ENCODE peak calls at places on chromosome 12, in four cellular contexts. O is hepatocyte, N is lower lobe of right lung, G is astrocyte of the spinal cord. E is an unnamed sample.

GRCh38 chr12:113260127-113260526 is 38.9 kb downstream of the TPCN1 start:
- DNase-seq in O (no peak), N (no peak), G (no peak), E (no peak)

GRCh38 chr12:119302334-119303132 is 32.0 kb upstream of the CCDC60 start:
- DNase-seq in O (no peak), N (no peak), G (no peak), E (peak)

GRCh38 chr12:93979189-93979588 is 169.2 kb upstream of the PLXNC1 start:
- DNase-seq in O (peak), N (no peak), G (peak), E (no peak)

GRCh38 chr12:116385486-116386217 is 108.2 kb upstream of the MED13L start:
- DNase-seq in O (peak), N (no peak), G (no peak), E (no peak)

GRCh38 chr12:10065241-10065640 is 33.5 kb downstream of the CLEC1A start:
- DNase-seq in O (no peak), N (no peak), G (no peak), E (no peak)

GRCh38 chr12:121917950-121918678 is at the start of gene CFAP251:
- DNase-seq in O (peak), N (peak), G (peak), E (peak)

GRCh38 chr12:23611320-23611719 is 338.1 kb downstream of the SOX5 start:
- DNase-seq in O (no peak), N (no peak), G (peak), E (no peak)

GRCh38 chr12:14885718-14886201 is at the start of gene MGP:
- DNase-seq in O (peak), N (no peak), G (peak), E (no peak)

GRCh38 chr12:111034148-111034910 is 114.0 kb upstream of the MYL2 start:
- DNase-seq in O (peak), N (no peak), G (no peak), E (peak)

GRCh38 chr12:92028039-92028709 is 117.5 kb downstream of the BTG1 start:
- DNase-seq in O (no peak), N (no peak), G (peak), E (no peak)

GRCh38 chr12:65335021-65335714 is 56.7 kb downstream of the MSRB3 start:
- DNase-seq in O (peak), N (no peak), G (peak), E (no peak)

GRCh38 chr12:22333751-22334695 is 484 bp downstream of the ST8SIA1 start:
- DNase-seq in O (peak), N (peak), G (no peak), E (peak)

GRCh38 chr12:89314060-89314761 is 38.1 kb downstream of the DUSP6 start:
- DNase-seq in O (no peak), N (no peak), G (no peak), E (no peak)

GRCh38 chr12:57005980-57006808 is at the start of gene ZBTB39:
- DNase-seq in O (peak), N (peak), G (peak), E (peak)

GRCh38 chr12:91690521-91690920 is 455.1 kb downstream of the BTG1 start:
- DNase-seq in O (no peak), N (no peak), G (no peak), E (no peak)

GRCh38 chr12:45674583-45674982 is 54.9 kb upstream of the ARID2 start:
- DNase-seq in O (peak), N (peak), G (peak), E (no peak)

GRCh38 chr12:18165422-18165871 is 75.5 kb upstream of the RERGL start:
- DNase-seq in O (peak), N (no peak), G (peak), E (no peak)

GRCh38 chr12:113387631-113388030 is 16.1 kb downstream of the SDS start:
- DNase-seq in O (no peak), N (no peak), G (no peak), E (no peak)

GRCh38 chr12:77402726-77403125 is 337.4 kb upstream of the E2F7 start:
- DNase-seq in O (no peak), N (no peak), G (peak), E (no peak)

GRCh38 chr12:81461163-81461562 is 298.0 kb downstream of the PPFIA2 start:
- DNase-seq in O (no peak), N (no peak), G (no peak), E (no peak)

GRCh38 chr12:31390991-31391390 is 65.0 kb upstream of the SINHCAF start:
- DNase-seq in O (no peak), N (no peak), G (no peak), E (no peak)

GRCh38 chr12:93679308-93679933 is 2.2 kb downstream of the CRADD start:
- DNase-seq in O (no peak), N (no peak), G (no peak), E (no peak)

GRCh38 chr12:68435816-68436215 is 103.7 kb upstream of the MDM1 start:
- DNase-seq in O (peak), N (no peak), G (peak), E (no peak)

GRCh38 chr12:121949643-121950397 is 31.4 kb downstream of the CFAP251 start:
- DNase-seq in O (peak), N (no peak), G (peak), E (no peak)

GRCh38 chr12:123971770-123972447 is 722 bp downstream of the CCDC92 start:
- DNase-seq in O (peak), N (peak), G (peak), E (no peak)

GRCh38 chr12:123976227-123976826 is 3.3 kb downstream of the ZNF664 start:
- DNase-seq in O (no peak), N (no peak), G (no peak), E (no peak)

GRCh38 chr12:123971449-123971769 is 1.2 kb downstream of the CCDC92 start:
- DNase-seq in O (no peak), N (no peak), G (no peak), E (no peak)

GRCh38 chr12:123973552-123974341 is 732 bp downstream of the ZNF664 start:
- DNase-seq in O (peak), N (peak), G (no peak), E (peak)

DNA sequence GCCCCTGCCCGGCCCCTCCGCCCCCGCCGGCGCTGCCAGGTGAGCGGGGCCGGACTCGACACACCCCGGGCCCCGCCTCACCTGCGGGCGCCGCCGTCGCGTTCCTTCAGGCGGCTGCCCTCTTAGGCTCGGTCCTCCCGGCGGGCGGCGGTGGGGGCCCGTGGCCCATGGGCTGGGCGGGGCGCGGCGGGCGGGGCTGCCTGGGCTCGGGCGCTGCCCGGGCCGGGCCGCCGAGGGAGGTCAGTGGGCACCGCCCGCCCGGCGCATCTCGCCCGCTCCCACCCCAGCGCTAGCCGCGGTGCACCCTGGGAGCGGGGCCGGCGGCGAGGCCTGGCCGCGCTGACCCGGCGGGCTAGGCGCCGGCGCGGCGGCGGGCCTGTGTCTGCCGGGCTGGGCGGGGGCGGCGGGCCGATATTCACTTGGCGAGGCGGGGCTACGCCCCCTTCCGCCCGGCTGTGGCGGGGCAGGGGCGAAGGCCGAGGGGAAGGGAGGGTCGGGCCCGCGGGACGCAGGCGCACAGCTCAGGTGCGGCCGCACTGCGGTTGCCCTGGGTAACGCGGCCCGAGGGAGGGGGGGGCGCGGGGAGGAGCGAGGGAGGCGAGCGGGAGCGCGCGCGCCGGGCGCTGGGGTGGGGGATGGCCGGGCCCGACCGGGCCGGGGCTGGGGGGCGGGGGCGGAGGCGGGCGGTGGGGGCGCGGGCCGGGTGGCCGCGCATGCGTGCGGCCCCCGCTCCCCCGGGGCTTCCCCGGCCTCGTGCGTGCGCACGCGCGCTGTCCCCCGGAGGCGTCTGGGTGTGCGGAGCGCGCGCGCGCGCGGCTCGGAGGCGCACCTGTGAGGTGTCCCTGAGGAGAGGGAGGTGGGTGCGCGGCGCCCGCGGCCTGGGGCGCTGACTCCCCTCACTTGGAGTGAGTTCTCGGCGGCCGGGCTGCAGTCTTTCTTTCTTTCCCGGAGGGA is at the start of the genes CCDC92 and ZNF664:
- DNase-seq in O (peak), N (peak), G (peak), E (peak)
- TF ChIP-seq CTCF in O (peak), N (no peak), G (peak), E (peak)

DNA sequence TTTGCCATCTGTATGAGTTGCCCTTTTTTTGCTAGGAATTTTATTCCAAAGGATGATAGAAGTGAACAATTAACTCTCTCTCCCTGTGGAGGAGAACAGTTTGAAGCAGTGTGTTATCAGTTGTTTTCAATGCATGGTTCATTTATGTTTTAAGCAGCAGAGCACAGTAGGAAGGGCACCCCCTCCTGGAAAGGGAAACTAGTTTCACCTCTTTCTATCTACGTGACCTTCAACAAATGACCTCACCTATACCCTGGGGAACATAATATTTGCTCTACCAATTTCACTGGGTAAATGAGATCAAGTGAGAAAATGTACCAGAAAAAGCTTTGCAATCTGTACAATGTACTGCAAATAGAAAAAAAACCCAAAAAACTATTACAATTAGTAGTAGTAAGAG is 5.4 kb upstream of the DCP1B start:
- DNase-seq in O (no peak), N (no peak), G (no peak), E (no peak)
- TF ChIP-seq CTCF in O (no peak), N (no peak), G (peak), E (peak)

GRCh38 chr12:38555620-38556596 is 239.3 kb downstream of the ALG10B start:
- DNase-seq in O (no peak), N (no peak), G (no peak), E (no peak)
- TF ChIP-seq CTCF in O (no peak), N (no peak), G (no peak), E (no peak)

DNA sequence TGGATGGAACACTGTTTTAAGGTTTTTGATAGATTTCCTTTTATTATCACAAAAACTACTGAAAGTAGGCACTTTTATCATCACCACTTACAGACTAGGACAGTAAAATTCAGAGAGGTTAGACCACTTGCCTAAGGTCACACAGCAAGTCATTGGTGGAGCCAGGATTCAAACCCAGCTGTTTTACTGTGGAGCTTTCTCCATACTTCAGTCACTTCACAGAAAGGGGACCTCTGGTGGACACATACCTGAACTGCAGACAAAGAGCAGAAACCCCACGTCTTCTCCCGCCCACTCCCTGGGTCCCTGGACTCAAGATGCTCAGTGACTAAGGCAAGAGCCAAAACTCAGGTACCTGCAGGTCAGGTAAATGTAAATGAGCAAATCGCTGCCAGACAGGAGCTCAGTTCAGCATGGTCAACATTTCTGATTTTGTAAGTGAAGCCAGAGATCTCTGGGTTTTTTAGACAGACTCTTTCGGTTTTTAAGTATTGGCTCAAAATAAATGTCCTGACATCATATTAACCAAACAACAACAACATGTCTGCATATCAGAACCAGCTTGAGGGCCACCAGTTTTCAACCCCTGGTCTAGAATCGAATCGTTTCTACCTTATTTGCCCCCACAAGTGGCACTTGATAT is 111.0 kb downstream of the KSR2 start:
- DNase-seq in O (peak), N (no peak), G (peak), E (peak)
- TF ChIP-seq CTCF in O (peak), N (peak), G (peak), E (peak)

DNA sequence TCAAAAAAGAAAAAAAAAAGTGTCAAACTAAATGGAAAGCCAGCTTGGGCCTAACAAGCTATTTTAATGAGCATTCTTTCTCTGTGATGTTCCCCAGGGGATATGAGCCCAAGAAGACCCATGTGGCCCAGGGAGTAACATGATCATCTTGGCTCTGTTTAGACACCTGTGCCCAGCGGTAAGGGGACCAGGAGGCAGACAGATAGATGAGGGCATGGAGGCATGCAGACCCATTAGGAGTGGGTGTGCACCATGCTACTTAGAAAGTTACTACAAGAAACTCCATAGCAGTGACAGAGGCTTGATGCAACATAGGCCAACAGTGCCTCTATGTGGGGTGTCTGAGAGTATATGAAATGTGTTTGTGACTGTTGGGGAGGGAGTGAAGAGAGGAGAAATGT is 3.1 kb upstream of the CREBL2 start:
- DNase-seq in O (no peak), N (no peak), G (peak), E (no peak)
- TF ChIP-seq CTCF in O (no peak), N (no peak), G (no peak), E (no peak)